ENCODE peak calls at places on chromosomes 1 and 21, in six cellular contexts. Q is uterus, C is ovary, T is hepatocyte, H is kidney, P is fibroblast of lung. X is an unnamed sample. For H3K4me1, the result is how much of the 10 kb centered on the place peaks cover.

GRCh38 chr1:1291611-1292441 is 11.6 kb downstream of the SCNN1D start:
- DNase-seq in Q (peak), C (peak), T (peak), H (no peak), P (peak), X (peak)

GRCh38 chr1:3163356-3163755 is 94.4 kb downstream of the PRDM16 start:
- DNase-seq in Q (no peak), C (no peak), T (no peak), H (no peak), P (no peak), X (no peak)

GRCh38 chr1:211894312-211894711 is 63.7 kb upstream of the LPGAT1 start:
- DNase-seq in Q (no peak), C (no peak), T (no peak), H (no peak), P (no peak), X (no peak)

GRCh38 chr1:33298623-33299277 is 22.1 kb downstream of the A3GALT2 start:
- DNase-seq in Q (peak), C (peak), T (peak), H (peak), P (peak), X (peak)

GRCh38 chr1:226309398-226310122 is 596 bp upstream of the LIN9 start:
- DNase-seq in Q (no peak), C (peak), T (no peak), H (peak), P (peak), X (peak)

GRCh38 chr1:58109646-58110200 is 436.8 kb downstream of the OMA1 start:
- DNase-seq in Q (no peak), C (no peak), T (no peak), H (no peak), P (no peak), X (no peak)

GRCh38 chr1:6474815-6475282 is 8.9 kb upstream of the TNFRSF25 start:
- DNase-seq in Q (no peak), C (no peak), T (no peak), H (peak), P (no peak), X (no peak)

GRCh38 chr1:168091063-168091462 is 45.7 kb downstream of the GPR161 start:
- DNase-seq in Q (no peak), C (no peak), T (no peak), H (no peak), P (no peak), X (no peak)

GRCh38 chr1:44220001-44220751 is 6.9 kb downstream of the DMAP1 start:
- DNase-seq in Q (no peak), C (no peak), T (peak), H (no peak), P (no peak), X (no peak)

GRCh38 chr1:3711780-3712451 is 40.3 kb upstream of the CCDC27 start:
- DNase-seq in Q (no peak), C (no peak), T (no peak), H (no peak), P (no peak), X (no peak)

GRCh38 chr21:45624356-45624854 is 19.1 kb upstream of the PCBP3 start:
- DNase-seq in Q (no peak), C (no peak), T (no peak), H (no peak), P (no peak), X (no peak)

GRCh38 chr1:208835082-208835467 is 590.9 kb upstream of the PLXNA2 start:
- DNase-seq in Q (no peak), C (no peak), T (no peak), H (no peak), P (no peak), X (peak)

GRCh38 chr1:32920833-32921232 is 19.6 kb upstream of the TMEM54 start:
- DNase-seq in Q (no peak), C (no peak), T (no peak), H (no peak), P (no peak), X (no peak)

GRCh38 chr1:182752077-182752826 is 37.3 kb upstream of the NPL start:
- DNase-seq in Q (no peak), C (no peak), T (no peak), H (no peak), P (peak), X (no peak)

GRCh38 chr1:2644171-2644570 is 11.4 kb upstream of the MMEL1 start:
- DNase-seq in Q (no peak), C (no peak), T (no peak), H (peak), P (no peak), X (no peak)

GRCh38 chr1:44810101-44810761 is 1.9 kb downstream of the BTBD19 start:
- DNase-seq in Q (peak), C (no peak), T (peak), H (peak), P (peak), X (no peak)

GRCh38 chr1:38431669-38432376 is 385.2 kb upstream of the POU3F1 start:
- DNase-seq in Q (no peak), C (no peak), T (no peak), H (no peak), P (no peak), X (no peak)

GRCh38 chr1:61388586-61388985 is 306.2 kb downstream of the NFIA start:
- DNase-seq in Q (no peak), C (no peak), T (no peak), H (no peak), P (peak), X (no peak)

GRCh38 chr1:175462618-175463017 is 270.0 kb upstream of the KIAA0040 start:
- DNase-seq in Q (no peak), C (no peak), T (no peak), H (no peak), P (no peak), X (no peak)

GRCh38 chr21:40606341-40606740 is 240.6 kb downstream of the DSCAM start:
- DNase-seq in Q (no peak), C (no peak), T (no peak), H (no peak), P (no peak), X (no peak)

GRCh38 chr1:161367684-161368398 is at the start of gene CFAP126:
- DNase-seq in Q (no peak), C (peak), T (peak), H (peak), P (peak), X (peak)

GRCh38 chr1:1732381-1732780 is 8.2 kb upstream of the CDK11A start:
- DNase-seq in Q (peak), C (no peak), T (no peak), H (no peak), P (no peak), X (no peak)

GRCh38 chr21:45405271-45405818 is 380 bp downstream of the COL18A1 start:
- DNase-seq in Q (peak), C (peak), T (peak), H (peak), P (peak), X (no peak)

GRCh38 chr1:216095400-216095799 is 327.8 kb downstream of the USH2A start:
- DNase-seq in Q (no peak), C (no peak), T (peak), H (no peak), P (no peak), X (peak)

GRCh38 chr1:97433520-97434175 is 487.2 kb downstream of the DPYD start:
- DNase-seq in Q (no peak), C (no peak), T (peak), H (no peak), P (peak), X (no peak)

GRCh38 chr1:235650341-235651169 is 971 bp upstream of the GNG4 start:
- DNase-seq in Q (no peak), C (peak), T (peak), H (peak), P (no peak), X (peak)

GRCh38 chr21:46329796-46330195 is 5.8 kb downstream of the PCNT start:
- DNase-seq in Q (no peak), C (no peak), T (no peak), H (peak), P (no peak), X (no peak)

GRCh38 chr1:226064816-226065248 is 2.3 kb downstream of the H3-3A start:
- DNase-seq in Q (peak), C (no peak), T (peak), H (no peak), P (peak), X (peak)

GRCh38 chr1:207463021-207463420 is 8.9 kb downstream of the CR2 start:
- DNase-seq in Q (no peak), C (no peak), T (no peak), H (no peak), P (peak), X (no peak)

GRCh38 chr21:42518216-42518615 is 4.6 kb downstream of the SLC37A1 start:
- DNase-seq in Q (no peak), C (no peak), T (no peak), H (no peak), P (peak), X (no peak)

GRCh38 chr21:44686000-44686781 is 4.2 kb upstream of the KRTAP12-1 start:
- DNase-seq in Q (no peak), C (no peak), T (no peak), H (peak), P (no peak), X (peak)

GRCh38 chr1:184915463-184916080 is 58.7 kb downstream of the NIBAN1 start:
- DNase-seq in Q (no peak), C (no peak), T (no peak), H (no peak), P (peak), X (no peak)

GRCh38 chr1:52002038-52002917 is 11.8 kb upstream of the RAB3B start:
- DNase-seq in Q (no peak), C (peak), T (peak), H (no peak), P (peak), X (peak)

GRCh38 chr1:111489604-111490003 is 13.8 kb downstream of the ADORA3 start:
- DNase-seq in Q (no peak), C (no peak), T (no peak), H (no peak), P (no peak), X (no peak)

GRCh38 chr21:27429612-27430361 is 462.9 kb upstream of the ADAMTS5 start:
- DNase-seq in Q (no peak), C (no peak), T (no peak), H (no peak), P (peak), X (no peak)

GRCh38 chr1:45913183-45913924 is 109.9 kb downstream of the MAST2 start:
- DNase-seq in Q (peak), C (peak), T (peak), H (no peak), P (peak), X (no peak)

GRCh38 chr1:36350659-36351171 is 27.3 kb upstream of the EVA1B start:
- DNase-seq in Q (no peak), C (no peak), T (no peak), H (peak), P (peak), X (no peak)

GRCh38 chr1:150161747-150162581 is 12.2 kb downstream of the PLEKHO1 start:
- DNase-seq in Q (peak), C (no peak), T (peak), H (no peak), P (peak), X (peak)

GRCh38 chr1:150164224-150164623 is 14.5 kb downstream of the PLEKHO1 start:
- DNase-seq in Q (no peak), C (no peak), T (no peak), H (no peak), P (no peak), X (no peak)

GRCh38 chr1:150162582-150162861 is 12.8 kb downstream of the PLEKHO1 start:
- DNase-seq in Q (no peak), C (no peak), T (no peak), H (no peak), P (no peak), X (no peak)

GRCh38 chr1:150164769-150165168 is 15.1 kb downstream of the PLEKHO1 start:
- DNase-seq in Q (no peak), C (no peak), T (no peak), H (no peak), P (peak), X (no peak)

GRCh38 chr1:150162862-150163706 is 13.4 kb downstream of the PLEKHO1 start:
- DNase-seq in Q (peak), C (peak), T (peak), H (peak), P (peak), X (peak)
- H3K4me1 ChIP-seq in Q (under half), C (under half), T (under half), H (under half), P (under half), X (under half)

GRCh38 chr1:171084091-171084490 is 6.6 kb upstream of the FMO3 start:
- DNase-seq in Q (no peak), C (no peak), T (no peak), H (no peak), P (no peak), X (no peak)

GRCh38 chr1:171081994-171082295 is 8.8 kb upstream of the FMO3 start:
- DNase-seq in Q (no peak), C (no peak), T (no peak), H (no peak), P (no peak), X (no peak)

GRCh38 chr1:171083222-171083621 is 7.5 kb upstream of the FMO3 start:
- DNase-seq in Q (no peak), C (no peak), T (no peak), H (no peak), P (no peak), X (no peak)

GRCh38 chr1:171084879-171085278 is 5.8 kb upstream of the FMO3 start:
- DNase-seq in Q (no peak), C (no peak), T (no peak), H (no peak), P (no peak), X (no peak)

DNA sequence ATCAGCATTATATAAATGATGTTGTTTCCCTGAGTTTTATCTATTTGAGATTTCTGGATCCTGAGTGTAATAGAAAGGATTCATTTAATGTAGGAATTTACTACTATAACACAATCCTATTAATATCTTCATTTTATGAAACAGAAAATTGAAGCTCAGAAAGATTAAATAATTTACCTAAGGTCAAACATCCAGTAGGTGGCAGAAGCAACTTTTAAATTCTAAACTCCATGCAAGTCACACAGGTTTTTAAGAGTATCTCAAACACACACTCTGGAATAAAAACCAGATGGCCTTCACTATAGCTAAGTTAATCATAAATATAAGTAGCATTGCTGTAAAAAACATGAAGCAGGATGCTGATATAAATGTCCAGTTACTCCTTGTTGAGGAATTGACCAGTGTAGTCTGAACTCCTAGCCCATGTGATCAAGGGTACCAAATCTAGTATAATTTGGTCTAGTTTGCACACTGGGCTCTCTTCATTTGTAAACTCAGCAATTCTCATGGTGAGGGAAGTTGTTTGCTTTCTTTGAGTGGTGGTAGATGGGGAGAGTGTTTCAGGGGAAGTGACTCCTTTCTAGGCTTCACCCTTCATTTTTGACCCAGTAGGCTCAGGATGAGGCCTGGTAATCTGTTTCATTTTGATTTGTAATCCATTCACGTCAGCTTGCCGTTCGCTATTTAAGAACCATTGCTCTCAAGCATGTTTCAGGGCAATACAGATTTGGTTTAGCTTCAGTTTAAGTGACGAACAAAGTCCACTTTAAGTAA is 9.3 kb upstream of the FMO3 start:
- DNase-seq in Q (no peak), C (no peak), T (peak), H (no peak), P (peak), X (peak)
- TF ChIP-seq CTCF in Q (peak), C (peak), T (peak), H (peak), P (peak), X (peak)

DNA sequence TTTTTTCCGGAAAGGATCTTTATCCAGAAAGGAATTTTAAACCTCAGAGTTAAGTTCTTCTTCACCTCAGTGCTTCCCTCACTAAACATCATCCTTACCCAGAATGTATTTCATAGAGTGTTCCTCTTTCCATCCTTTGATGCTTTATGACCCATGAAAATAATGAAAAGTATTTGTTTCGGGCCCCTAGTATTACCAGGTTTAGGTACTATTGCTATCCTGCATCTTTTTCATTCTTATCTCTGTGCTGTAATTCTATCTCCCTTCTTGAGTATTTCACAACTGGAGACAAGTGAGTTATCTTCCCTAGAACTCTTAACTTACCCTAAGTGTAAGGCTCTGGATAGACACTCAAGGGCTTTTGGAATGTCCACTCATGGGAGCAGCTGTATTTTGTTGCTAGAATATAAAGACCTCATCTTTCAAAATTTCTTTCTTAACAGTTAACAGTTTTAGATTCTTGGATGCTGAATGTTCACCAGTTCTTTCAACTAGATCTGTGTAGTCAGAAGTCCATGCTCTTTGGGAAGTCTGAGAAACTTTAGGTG is 26.2 kb downstream of the UCK2 start:
- DNase-seq in Q (no peak), C (no peak), T (no peak), H (no peak), P (peak), X (no peak)
- H3K4me1 ChIP-seq in Q (under half), C (under half), T (under half), H (under half), P (under half), X (half or more)

GRCh38 chr1:117676615-117677130 is 70.8 kb downstream of the TENT5C start:
- DNase-seq in Q (no peak), C (no peak), T (no peak), H (no peak), P (no peak), X (peak)

GRCh38 chr1:117673405-117673804 is 67.6 kb downstream of the TENT5C start:
- DNase-seq in Q (no peak), C (no peak), T (peak), H (no peak), P (peak), X (no peak)

GRCh38 chr1:117672756-117673155 is 66.9 kb downstream of the TENT5C start:
- DNase-seq in Q (no peak), C (no peak), T (no peak), H (no peak), P (no peak), X (no peak)

GRCh38 chr1:117675907-117676430 is 70.1 kb downstream of the TENT5C start:
- DNase-seq in Q (no peak), C (no peak), T (no peak), H (no peak), P (no peak), X (no peak)

GRCh38 chr1:117674521-117675400 is 68.9 kb downstream of the TENT5C start:
- DNase-seq in Q (no peak), C (no peak), T (no peak), H (no peak), P (peak), X (no peak)
- TF ChIP-seq CTCF in Q (no peak), C (no peak), T (no peak), H (no peak), P (no peak), X (peak)

DNA sequence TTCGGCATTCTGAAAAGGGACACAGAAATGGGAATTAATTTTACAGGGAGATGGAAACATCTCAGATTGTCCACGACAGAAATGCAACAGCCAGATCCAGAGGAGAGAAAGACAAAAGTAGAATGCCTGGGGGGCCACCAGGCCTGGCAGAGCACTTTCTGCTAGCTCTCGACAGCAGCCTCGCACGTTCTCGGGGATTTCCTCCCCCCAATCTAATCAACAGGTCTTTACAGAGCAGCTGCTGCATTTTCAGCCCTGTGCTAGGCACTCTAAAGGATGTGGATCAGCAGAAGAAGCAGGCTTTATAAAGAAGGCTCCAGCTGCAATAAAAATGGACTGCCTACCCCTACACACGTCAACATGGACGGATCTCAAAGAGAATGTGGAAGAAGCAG is 10.6 kb downstream of the CSRP1 start:
- DNase-seq in Q (no peak), C (no peak), T (no peak), H (no peak), P (no peak), X (no peak)
- H3K4me1 ChIP-seq in Q (under half), C (half or more), T (under half), H (under half), P (half or more), X (under half)

DNA sequence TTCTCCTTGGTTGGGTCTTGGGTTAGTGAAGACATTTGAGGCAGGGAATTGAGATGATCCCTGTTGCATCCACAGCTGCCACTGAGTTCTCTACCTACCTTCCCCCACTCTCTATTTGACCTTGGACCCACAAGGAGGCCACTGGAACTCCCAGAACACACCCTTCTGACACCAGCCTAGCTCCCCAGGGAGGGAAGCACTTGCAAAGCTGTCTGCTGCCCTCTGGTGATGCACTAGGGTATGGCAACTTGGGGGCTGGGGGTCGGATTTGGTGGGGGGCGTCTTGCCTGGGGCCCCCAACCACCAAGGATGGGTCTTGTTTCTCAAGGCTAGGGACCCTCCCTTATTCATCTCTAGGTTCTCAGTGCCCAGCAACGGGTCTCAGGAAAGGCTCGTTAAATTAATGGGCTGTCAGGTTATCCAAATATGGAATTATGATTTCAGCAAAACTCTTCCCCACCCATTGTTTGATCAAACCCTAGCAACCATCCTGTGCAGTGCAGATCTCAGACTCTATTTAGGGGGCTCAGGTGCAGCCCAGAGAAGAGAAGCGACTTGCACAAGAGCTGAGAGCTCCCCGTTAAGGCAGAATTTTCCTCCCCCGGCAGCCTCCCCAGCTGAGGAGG is 177.8 kb upstream of the KLHDC7A start:
- DNase-seq in Q (no peak), C (no peak), T (no peak), H (no peak), P (no peak), X (peak)
- TF ChIP-seq CTCF in Q (no peak), C (no peak), T (peak), H (peak), P (no peak), X (peak)